ENCODE peak calls at places on chromosomes 16 and 17, in seven cellular contexts. J is neural progenitor cell, M is GM23248, R is SK-N-SH, N is PC-3, K is HCT116, T is GM23338. Y is an unnamed sample.

GRCh38 chr16:21060027-21060510 is 90.6 kb downstream of the DNAH3 start:
- DNase-seq in J (no peak), K (no peak), R (no peak), M (no peak), N (no peak), T (no peak), Y (no peak)

GRCh38 chr17:70137451-70138230 is 31.7 kb upstream of the KCNJ2 start:
- DNase-seq in N (peak; percentile 89), K (no peak), R (no peak), T (peak; percentile 3), J (no peak), M (peak; percentile 93), Y (peak; percentile 66)

GRCh38 chr17:56540791-56541190 is 52.7 kb upstream of the NOG start:
- DNase-seq in J (peak; percentile 10), K (no peak), N (no peak), M (no peak), R (no peak), T (peak; percentile 68), Y (no peak)

GRCh38 chr17:79220715-79221291 is 146.2 kb downstream of the ENGASE start:
- DNase-seq in N (no peak), T (peak; percentile 69), R (no peak), J (peak; percentile 79), M (peak; percentile 9), K (no peak), Y (no peak)

GRCh38 chr17:39622380-39623006 is 4.3 kb upstream of the PPP1R1B start:
- DNase-seq in J (no peak), N (peak; percentile 21), T (peak; percentile 21), R (no peak), M (peak; percentile 48), K (no peak), Y (no peak)

GRCh38 chr16:30382398-30383015 is at the start of gene SEPTIN1:
- DNase-seq in J (no peak), M (no peak), K (no peak), N (no peak), T (no peak), R (no peak), Y (no peak)

GRCh38 chr16:70809392-70810060 is 8.6 kb upstream of the VAC14 start:
- DNase-seq in J (no peak), N (no peak), T (no peak), K (no peak), M (no peak), R (no peak), Y (no peak)

GRCh38 chr16:13931845-13932244 is 11.9 kb downstream of the ERCC4 start:
- DNase-seq in J (no peak), R (no peak), M (no peak), K (no peak), N (no peak), T (no peak), Y (no peak)

GRCh38 chr17:45307290-45308015 is 9.4 kb downstream of the MAP3K14 start:
- DNase-seq in K (no peak), M (peak; percentile 93), J (no peak), R (no peak), N (peak; percentile 91), T (no peak), Y (no peak)

GRCh38 chr17:82865996-82866395 is 26.2 kb upstream of the ZNF750 start:
- DNase-seq in K (no peak), T (no peak), J (no peak), R (no peak), N (no peak), M (no peak), Y (no peak)

GRCh38 chr16:88651276-88651988 is 579 bp upstream of the CYBA start:
- DNase-seq in N (no peak), M (no peak), K (peak; percentile 72), T (peak; percentile 48), R (peak; percentile 65), J (peak; percentile 47), Y (peak; percentile 73)

GRCh38 chr17:59427425-59427921 is 96.0 kb downstream of the YPEL2 start:
- DNase-seq in R (no peak), J (no peak), T (no peak), K (no peak), M (peak; percentile 88), N (peak; percentile 30), Y (no peak)

GRCh38 chr16:66476328-66477027 is 49.4 kb downstream of the BEAN1 start:
- DNase-seq in T (peak; percentile 68), R (peak; percentile 68), N (no peak), K (no peak), M (peak; percentile 27), J (no peak), Y (no peak)

GRCh38 chr17:31802502-31802901 is 56.5 kb downstream of the COPRS start:
- DNase-seq in J (no peak), K (peak; percentile 31), T (no peak), N (no peak), M (no peak), R (no peak), Y (no peak)

GRCh38 chr16:89828870-89829629 is 775 bp downstream of the SPIRE2 start:
- DNase-seq in K (no peak), T (peak; percentile 64), J (no peak), N (no peak), M (no peak), R (no peak), Y (no peak)

GRCh38 chr17:37885136-37885535 is 39.1 kb upstream of the TBC1D3K start:
- DNase-seq in T (no peak), M (no peak), K (no peak), N (no peak), J (no peak), R (no peak), Y (no peak)

GRCh38 chr17:57782051-57782490 is 37.0 kb upstream of the CCDC182 start:
- DNase-seq in K (no peak), T (peak; percentile 16), J (peak; percentile 20), R (peak; percentile 84), N (no peak), M (no peak), Y (no peak)

GRCh38 chr17:76683011-76683755 is 27.6 kb downstream of the MXRA7 start:
- DNase-seq in N (no peak), K (no peak), R (peak; percentile 58), J (peak; percentile 64), M (no peak), T (peak; percentile 81), Y (no peak)

GRCh38 chr17:491086-492014 is 138.7 kb upstream of the RPH3AL start:
- DNase-seq in K (no peak), T (peak; percentile 77), R (peak; percentile 94), M (peak; percentile 90), N (no peak), J (peak; percentile 86), Y (peak; percentile 82)

GRCh38 chr16:78098544-78099371 is 696 bp upstream of the WWOX start:
- DNase-seq in M (no peak), K (no peak), T (no peak), J (no peak), N (no peak), R (no peak), Y (no peak)

GRCh38 chr16:31476305-31477219 is 4.6 kb downstream of the TGFB1I1 start:
- DNase-seq in J (peak; percentile 52), N (no peak), K (no peak), M (no peak), R (peak; percentile 59), T (peak; percentile 88), Y (peak; percentile 86)

DNA sequence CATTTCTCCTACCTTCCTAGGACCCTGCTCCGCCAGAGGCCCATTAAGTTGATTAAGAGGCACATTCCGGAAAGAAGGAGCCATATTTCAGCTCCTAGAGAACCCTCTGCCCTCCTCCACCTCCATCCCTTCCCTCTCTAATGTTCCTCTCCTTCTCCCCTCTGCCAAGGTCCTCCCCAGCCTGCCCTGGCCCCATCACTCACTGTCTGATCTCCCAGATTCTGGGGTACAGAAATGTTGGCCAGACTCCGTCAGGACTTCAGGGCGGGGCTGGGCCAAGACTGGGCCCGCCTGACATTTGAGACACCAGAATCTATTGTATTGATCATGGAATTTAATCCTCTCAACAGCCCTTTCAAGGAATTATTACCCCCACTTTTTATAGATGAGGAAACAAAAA is 136.1 kb downstream of the TMEM132E start:
- DNase-seq in K (no peak), M (no peak), R (no peak), T (no peak), N (no peak), J (no peak), Y (no peak)
- TF ChIP-seq EZH2phosphoT487 in K (no peak), M (no peak), R (no peak), T (no peak), N (no peak), J (no peak), Y (no peak)

DNA sequence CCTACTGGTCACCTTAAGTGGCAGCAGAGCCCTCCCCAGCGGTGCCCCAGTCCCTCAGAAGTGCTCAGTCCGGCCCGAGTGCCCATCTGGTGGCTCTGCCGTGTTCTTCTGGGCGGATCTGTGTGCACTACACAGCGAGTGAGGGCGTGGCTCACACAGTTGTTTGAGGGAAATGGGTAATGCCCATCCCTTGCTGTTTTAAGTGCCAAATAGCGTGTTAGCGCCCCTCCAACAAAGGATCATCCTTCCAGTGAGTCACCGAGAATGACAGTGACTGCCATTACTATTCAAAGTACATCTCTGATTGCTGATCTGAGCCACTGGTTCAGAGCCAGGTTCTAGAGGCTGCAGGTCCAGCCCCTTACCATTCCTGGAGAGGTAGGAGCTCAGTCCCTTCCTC is 152.0 kb downstream of the LGALS9B start:
- DNase-seq in T (no peak), R (no peak), M (no peak), J (no peak), K (no peak), N (no peak), Y (no peak)
- H3K4me2 ChIP-seq in T (no peak overlapping the region), R (no peak overlapping the region), M (no peak overlapping the region), J (no peak overlapping the region), K (no peak overlapping the region), N (no peak overlapping the region), Y (no peak overlapping the region)

DNA sequence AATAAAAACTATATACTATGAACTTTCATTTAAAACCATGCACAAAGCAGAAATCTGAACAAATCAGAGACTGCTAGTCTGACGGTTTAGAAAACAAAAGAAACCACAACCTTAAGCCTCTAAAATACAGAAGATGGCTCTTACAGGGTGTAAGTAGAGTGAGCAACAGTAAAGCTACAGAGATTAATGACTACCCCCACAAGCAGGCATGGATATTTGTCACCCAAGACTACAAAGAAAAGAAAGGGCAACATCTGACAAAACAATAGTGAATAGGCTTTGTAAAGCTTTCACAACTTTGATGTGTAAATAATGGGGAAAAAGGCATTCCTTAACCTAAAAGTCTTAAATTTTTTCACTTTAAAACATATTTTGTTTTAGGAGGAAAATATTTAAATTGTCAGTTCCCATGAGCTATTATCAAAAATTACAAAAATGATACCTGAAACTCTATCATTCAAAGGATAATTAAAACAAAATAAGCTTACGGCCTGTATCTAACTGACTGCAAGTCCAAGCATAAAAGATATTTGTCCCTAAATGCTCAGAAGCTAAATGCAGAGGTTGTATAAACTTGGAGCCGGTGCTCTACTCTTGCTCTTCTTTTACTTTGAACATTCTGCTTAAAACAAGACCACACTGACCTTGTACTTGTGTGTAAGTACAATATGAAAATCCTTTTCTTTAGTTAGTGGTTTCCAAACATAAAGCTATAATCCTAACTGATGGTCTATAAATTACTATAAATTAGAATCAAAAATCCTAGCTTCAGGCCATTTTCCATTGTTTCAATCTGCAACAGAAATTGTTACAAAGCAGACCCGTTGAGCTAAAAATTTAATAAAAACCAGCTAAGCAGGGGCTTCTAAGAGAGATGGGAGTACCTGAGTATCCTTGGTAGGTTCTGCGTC is 74.8 kb downstream of the SPAG9 start:
- DNase-seq in R (peak; percentile 25), K (no peak), T (peak; percentile 51), N (no peak), M (peak; percentile 43), J (peak; percentile 61), Y (no peak)
- TF ChIP-seq EZH2phosphoT487 in R (no peak), K (no peak), T (no peak), N (no peak), M (no peak), J (no peak), Y (no peak)

GRCh38 chr16:85055503-85056210 is 28.1 kb downstream of the KIAA0513 start:
- DNase-seq in T (no peak), M (peak; percentile 73), R (peak; percentile 43), N (peak; percentile 40), K (no peak), J (no peak), Y (peak; percentile 21)
- H3K4me2 ChIP-seq in T (no peak overlapping the region), M (peak overlapping the region; percentile 87), R (peak overlapping the region; percentile 83), N (peak overlapping the region; percentile 72), K (no peak overlapping the region), J (no peak overlapping the region), Y (peak overlapping the region; percentile 68)